ENCODE peak calls at places on chromosomes 6 and 20, in five cellular contexts. M, V, H, B and R are unnamed samples.

GRCh38 chr6:112806163-112806900 is 459.2 kb downstream of the RFPL4B start:
- DNase-seq in V (no peak), H (no peak), B (no peak), M (no peak), R (no peak)

GRCh38 chr6:43768506-43768860 is 1.5 kb upstream of the VEGFA start:
- DNase-seq in H (no peak), B (no peak), M (no peak), V (no peak), R (no peak)

GRCh38 chr6:134537146-134537555 is 219.2 kb upstream of the SGK1 start:
- DNase-seq in H (no peak), B (no peak), M (peak; percentile 44), V (no peak), R (no peak)

GRCh38 chr6:41289815-41290214 is 3.3 kb upstream of the TREM1 start:
- DNase-seq in M (no peak), V (no peak), B (no peak), H (no peak), R (no peak)

GRCh38 chr6:67630146-67630545 is 1004.9 kb upstream of the ADGRB3 start:
- DNase-seq in B (no peak), M (no peak), V (no peak), H (no peak), R (no peak)

GRCh38 chr6:15800821-15801617 is 138.2 kb upstream of the DTNBP1 start:
- DNase-seq in M (no peak), B (no peak), H (no peak), V (no peak), R (no peak)

GRCh38 chr6:160510199-160510598 is 153.9 kb downstream of the LPA start:
- DNase-seq in H (no peak), B (no peak), V (no peak), M (no peak), R (peak; percentile 22)

GRCh38 chr6:111995409-111995808 is 58.5 kb upstream of the CCN6 start:
- DNase-seq in B (no peak), M (no peak), H (no peak), V (no peak), R (no peak)

GRCh38 chr6:16206595-16207037 is 31.8 kb upstream of the GMPR start:
- DNase-seq in M (peak; percentile 68), H (no peak), V (peak; percentile 64), B (no peak), R (peak; percentile 83)

GRCh38 chr6:43451348-43451747 is 4.0 kb downstream of the DLK2 start:
- DNase-seq in H (no peak), M (no peak), B (no peak), V (no peak), R (no peak)

GRCh38 chr6:102026649-102027048 is 633.1 kb downstream of the GRIK2 start:
- DNase-seq in V (no peak), H (no peak), B (no peak), M (no peak), R (no peak)

GRCh38 chr6:37142047-37142614 is 27.8 kb upstream of the PIM1 start:
- DNase-seq in B (no peak), H (no peak), M (no peak), V (no peak), R (peak; percentile 19)

GRCh38 chr6:6575143-6575542 is 13.4 kb upstream of the LY86 start:
- DNase-seq in H (no peak), B (no peak), V (no peak), M (no peak), R (no peak)

GRCh38 chr6:7604003-7604402 is 14.0 kb downstream of the SNRNP48 start:
- DNase-seq in H (no peak), V (no peak), M (no peak), B (no peak), R (no peak)

GRCh38 chr20:38987777-38988176 is 25.6 kb downstream of the DHX35 start:
- DNase-seq in M (no peak), V (no peak), B (no peak), H (no peak), R (no peak)

GRCh38 chr6:170089937-170090335 is 200.9 kb downstream of the DLL1 start:
- DNase-seq in M (no peak), B (peak; percentile 44), V (no peak), H (peak; percentile 37), R (no peak)

GRCh38 chr6:120826253-120826652 is 508.0 kb downstream of the TBC1D32 start:
- DNase-seq in B (no peak), M (no peak), V (peak; percentile 20), H (no peak), R (peak; percentile 18)

GRCh38 chr6:14265049-14266021 is 147.8 kb downstream of the CD83 start:
- DNase-seq in B (no peak), M (no peak), V (no peak), H (no peak), R (no peak)

DNA sequence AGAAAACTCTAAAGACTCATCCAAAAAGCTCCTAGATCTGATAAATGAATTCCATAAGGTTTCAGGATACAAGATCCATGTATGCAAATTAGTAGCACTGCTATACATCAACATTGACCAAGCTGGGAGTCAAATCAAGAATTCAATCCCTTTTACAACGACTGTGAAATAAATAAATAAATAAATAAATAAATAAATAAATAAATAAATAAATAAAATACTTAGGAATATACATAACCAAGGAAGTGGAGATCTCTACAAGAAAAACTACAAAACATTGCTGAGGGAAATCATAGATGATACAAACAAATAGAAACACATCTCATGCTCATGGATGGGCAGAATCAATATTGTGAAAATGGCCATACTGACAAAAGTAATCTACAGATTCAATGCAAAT is 132.0 kb upstream of the NRSN1 start:
- DNase-seq in M (no peak), H (no peak), B (no peak), V (no peak), R (no peak)
- TF ChIP-seq POLR2A in M (no peak), H (no peak), B (no peak), V (no peak), R (no peak)

DNA sequence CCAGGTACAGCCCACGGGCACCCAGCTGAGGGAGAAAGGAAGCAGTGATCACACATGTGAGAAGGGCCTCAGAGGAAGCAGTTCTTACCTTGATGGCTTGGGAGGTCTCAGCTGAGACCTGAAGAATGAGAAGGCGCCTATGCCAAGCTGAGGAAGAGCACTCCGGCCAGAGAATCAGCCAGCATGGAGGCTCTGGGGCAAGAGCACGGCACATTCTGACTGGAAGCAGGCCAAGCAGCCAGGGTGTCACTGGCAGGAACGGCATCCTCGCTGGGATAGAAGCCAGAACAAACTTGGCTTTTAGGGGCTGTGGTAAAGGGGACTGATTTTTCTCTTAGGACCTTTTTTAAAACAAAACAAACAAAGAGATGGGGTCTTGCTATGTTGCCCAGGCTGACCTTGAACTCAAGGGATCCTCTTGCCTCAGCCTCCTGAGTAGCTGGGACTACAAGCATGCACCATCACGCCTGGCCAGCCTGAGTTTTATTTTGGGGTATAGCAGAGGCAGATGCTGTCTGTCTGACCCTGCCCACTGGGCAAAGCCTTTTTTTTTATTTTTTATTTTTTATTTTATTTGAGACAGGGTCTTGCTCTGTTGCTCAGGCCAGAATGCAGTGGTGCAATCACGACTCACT is 17.6 kb downstream of the GHRH start:
- DNase-seq in M (no peak), V (peak; percentile 30), B (no peak), H (peak; percentile 90), R (no peak)
- TF ChIP-seq POLR2A in M (no peak), V (no peak), B (no peak), H (no peak), R (no peak)

GRCh38 chr20:32431457-32431856 is 73.3 kb downstream of the ASXL1 start:
- DNase-seq in V (no peak), H (no peak), B (no peak), M (no peak), R (no peak)
- TF ChIP-seq POLR2A in V (no peak), H (no peak), B (no peak), M (no peak), R (no peak)

DNA sequence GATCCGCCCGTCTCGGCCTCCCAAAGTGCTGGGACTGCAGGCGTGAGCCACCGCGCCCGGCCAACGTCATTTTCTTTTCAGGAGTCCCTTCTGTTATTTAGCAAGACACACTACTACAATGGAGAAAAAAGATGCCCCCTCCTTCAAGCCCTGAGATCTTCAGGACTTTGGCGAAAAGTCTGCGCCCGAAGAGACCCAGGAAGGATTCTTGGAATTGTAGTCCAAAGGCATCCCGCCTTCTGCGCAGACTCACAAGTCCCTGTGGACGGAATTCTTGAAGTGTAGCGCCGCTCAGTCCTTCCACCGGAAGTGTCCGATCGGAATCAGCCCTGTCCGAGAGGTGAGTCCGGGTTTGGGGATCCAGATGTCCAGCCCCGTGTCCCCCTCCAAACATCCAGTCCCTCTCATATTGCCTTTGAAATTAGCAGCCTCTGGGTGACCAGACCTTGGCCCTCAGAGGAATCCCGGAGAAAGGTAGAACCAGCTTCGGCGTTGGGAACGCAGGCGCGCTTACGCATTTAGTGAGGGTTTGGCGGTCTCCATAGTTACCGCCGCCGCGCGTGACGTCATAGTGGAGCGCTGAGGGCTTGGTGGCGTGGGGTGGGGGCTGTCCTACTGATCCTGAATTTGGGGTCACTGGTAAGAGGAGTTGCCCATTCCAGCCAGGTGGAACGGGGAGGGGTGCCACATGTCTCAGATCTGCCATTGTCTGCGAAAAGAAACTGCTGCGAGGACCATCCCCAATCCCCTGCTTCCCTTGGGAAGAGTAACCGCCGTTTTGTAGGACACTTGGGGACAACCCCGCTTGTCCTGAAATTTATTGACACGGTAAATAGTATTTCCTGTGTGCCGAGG is 490 bp downstream of the ZNF165 start:
- DNase-seq in B (peak; percentile 96), V (peak; percentile 93), H (peak; percentile 91), M (peak; percentile 68), R (peak; percentile 97)
- TF ChIP-seq POLR2A in B (no peak), V (no peak), H (peak; percentile 52), M (peak; percentile 11), R (peak; percentile 73)

DNA sequence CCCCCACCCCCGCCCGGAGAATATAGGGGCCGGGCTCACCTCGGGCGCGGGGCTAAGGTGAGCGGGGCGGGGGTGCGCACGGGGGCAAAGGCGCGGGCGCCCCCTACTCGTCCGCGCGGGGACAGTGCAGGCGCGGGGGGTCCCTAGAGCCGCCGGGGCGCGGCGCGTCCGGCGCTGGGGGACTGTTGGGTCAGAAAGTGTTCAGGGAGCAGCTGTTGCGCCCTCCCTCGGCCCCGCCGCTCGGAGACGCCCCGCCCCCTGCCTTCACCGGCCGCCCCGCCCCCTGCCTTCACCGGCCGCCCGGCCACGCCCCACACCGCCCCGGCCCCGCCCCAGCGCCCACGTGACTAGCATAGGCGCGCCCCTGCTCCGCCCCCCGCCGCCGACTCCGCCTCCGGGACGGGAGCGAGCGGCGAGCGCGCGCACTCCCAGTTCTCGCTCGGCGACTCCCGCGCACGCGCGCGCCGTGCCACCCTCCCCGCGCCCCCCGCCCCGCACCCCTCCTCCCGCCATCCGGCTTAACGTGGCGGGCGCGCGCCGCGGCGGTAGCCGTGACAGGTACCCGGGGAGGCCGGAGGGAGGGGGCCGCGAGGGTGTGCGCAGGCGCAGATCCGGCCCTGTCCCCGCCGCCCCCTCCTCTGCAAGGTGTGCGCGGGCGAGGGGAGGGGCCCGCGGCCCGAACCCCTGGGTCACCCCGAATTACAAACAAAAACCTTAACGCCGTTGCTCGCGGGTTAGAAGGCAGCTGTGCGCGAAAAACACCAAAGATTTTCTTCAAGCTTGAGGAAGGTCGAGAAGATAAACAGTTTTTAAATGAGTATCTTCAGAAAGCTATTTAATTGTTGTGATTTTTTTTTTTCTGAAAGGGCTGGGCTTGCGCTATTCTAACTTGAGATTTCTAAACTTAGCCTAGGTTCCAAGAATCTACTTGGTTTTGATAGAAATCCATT is 704 bp upstream of the ZNF217 start:
- DNase-seq in H (peak; percentile 99), V (peak; percentile 96), M (peak; percentile 56), B (peak; percentile 97), R (peak; percentile 94)
- TF ChIP-seq POLR2A in H (peak; percentile 45), V (peak; percentile 88), M (peak; percentile 16), B (no peak), R (no peak)